ENCODE peak calls at places on chromosomes 4 and X, in six cellular contexts. S is upper lobe of right lung, Q is stomach, O is pancreas, H is neuronal stem cell, Z is lower lobe of right lung. F is an unnamed sample.

GRCh38 chr4:14196141-14196540 is 568.6 kb upstream of the BOD1L1 start:
- DNase-seq in O (peak; percentile 69), Z (peak; percentile 54), H (peak; percentile 52), Q (peak; percentile 61), S (peak; percentile 67), F (no peak)

GRCh38 chr4:130820448-130820847 is 1724.5 kb downstream of the C4orf33 start:
- DNase-seq in H (no peak), Q (no peak), S (no peak), O (no peak), Z (no peak), F (no peak)

GRCh38 chr4:80145739-80146138 is 51.6 kb upstream of the PRDM8 start:
- DNase-seq in Z (no peak), S (no peak), Q (no peak), O (no peak), H (no peak), F (no peak)

GRCh38 chr4:164614999-164615398 is 138.9 kb upstream of the SMIM31 start:
- DNase-seq in Z (no peak), H (no peak), Q (no peak), O (no peak), S (no peak), F (no peak)

GRCh38 chrX:78769356-78769755 is 21.8 kb downstream of the LPAR4 start:
- DNase-seq in Z (no peak), Q (no peak), O (no peak), H (no peak), S (no peak), F (no peak)

GRCh38 chr4:122285285-122285684 is 93.5 kb upstream of the ADAD1 start:
- DNase-seq in Z (no peak), O (no peak), H (no peak), Q (no peak), S (no peak), F (no peak)

GRCh38 chrX:2401590-2402360 is 99.0 kb downstream of the DHRSX start:
- DNase-seq in Q (peak; percentile 57), Z (no peak), S (no peak), H (peak; percentile 83), O (no peak), F (no peak)

GRCh38 chr4:180587379-180587778 is 1655.8 kb upstream of the TENM3 start:
- DNase-seq in O (no peak), Q (no peak), S (no peak), H (no peak), Z (no peak), F (no peak)

GRCh38 chr4:8391071-8391470 is 49.5 kb downstream of the ACOX3 start:
- DNase-seq in O (no peak), Q (no peak), Z (no peak), H (no peak), S (no peak), F (no peak)
- H3K4me1 ChIP-seq in O (no peaks in the 10 kb centered on the region), Q (peaks cover 38% of the 10 kb centered on the region), Z (peaks cover 14% of the 10 kb centered on the region), H (peaks cover 17% of the 10 kb centered on the region), S (peaks cover 17% of the 10 kb centered on the region), F (peaks cover 14% of the 10 kb centered on the region)

DNA sequence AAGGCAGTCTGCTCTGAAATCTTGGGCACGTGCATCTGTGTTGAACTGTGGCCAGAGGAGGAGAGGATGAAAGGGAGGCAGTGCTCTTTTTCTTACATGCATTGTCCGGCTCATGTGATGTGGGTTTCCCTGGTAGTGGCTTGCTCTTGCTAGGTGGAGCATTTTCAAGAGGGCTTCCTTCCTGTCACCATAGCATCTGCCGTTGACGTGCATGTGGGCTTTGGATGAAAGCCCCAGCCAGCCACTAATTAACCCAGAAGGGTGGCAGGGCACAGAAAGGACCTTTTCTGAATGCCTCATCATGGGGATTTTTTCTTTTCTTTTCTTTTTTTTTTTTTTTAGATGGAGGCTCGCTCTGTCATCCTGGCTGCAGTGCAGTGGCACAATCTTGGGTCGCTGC is 121.3 kb downstream of the GPR143 start:
- DNase-seq in S (no peak), O (no peak), Q (no peak), Z (no peak), H (no peak), F (peak; percentile 41)
- H3K4me1 ChIP-seq in S (no peaks in the 10 kb centered on the region), O (no peaks in the 10 kb centered on the region), Q (no peaks in the 10 kb centered on the region), Z (no peaks in the 10 kb centered on the region), H (no peaks in the 10 kb centered on the region), F (no peaks in the 10 kb centered on the region)

GRCh38 chr4:2788101-2788500 is 4.8 kb upstream of the SH3BP2 start:
- DNase-seq in H (no peak), Q (no peak), S (no peak), O (no peak), Z (peak; percentile 29), F (no peak)
- H3K4me1 ChIP-seq in H (peaks cover 3% of the 10 kb centered on the region), Q (peaks cover 61% of the 10 kb centered on the region), S (peaks cover 28% of the 10 kb centered on the region), O (no peaks in the 10 kb centered on the region), Z (peaks cover 50% of the 10 kb centered on the region), F (no peaks in the 10 kb centered on the region)

DNA sequence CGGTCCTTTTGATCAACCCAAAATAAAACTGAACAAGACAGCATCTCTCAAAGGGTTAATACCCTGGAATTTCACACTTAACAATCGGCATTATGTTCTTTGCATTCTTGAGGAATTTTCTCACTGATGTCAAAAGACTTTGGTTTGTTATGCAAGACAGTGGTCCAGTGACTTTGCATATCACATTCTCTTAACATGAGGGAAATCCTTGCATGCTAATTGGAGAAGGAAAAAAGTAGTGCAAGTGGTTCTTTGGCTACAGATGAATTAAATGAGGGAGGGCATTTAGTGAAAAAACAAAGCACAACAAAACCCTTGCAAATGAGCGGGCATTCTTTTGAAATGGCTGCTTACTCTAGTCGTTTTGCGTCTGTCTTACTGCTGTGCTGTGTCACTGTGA is 105.1 kb upstream of the LIMCH1 start:
- DNase-seq in S (no peak), Z (no peak), Q (no peak), H (peak; percentile 75), O (no peak), F (no peak)
- H3K4me1 ChIP-seq in S (peaks cover 68% of the 10 kb centered on the region), Z (peaks cover 76% of the 10 kb centered on the region), Q (peaks cover 20% of the 10 kb centered on the region), H (peaks cover 28% of the 10 kb centered on the region), O (no peaks in the 10 kb centered on the region), F (no peaks in the 10 kb centered on the region)

GRCh38 chr4:8230891-8231290 is 31.8 kb downstream of the SH3TC1 start:
- DNase-seq in Z (no peak), S (no peak), H (no peak), Q (no peak), O (no peak), F (no peak)

GRCh38 chr4:8228319-8229250 is 29.5 kb downstream of the SH3TC1 start:
- DNase-seq in O (peak; percentile 81), Q (peak; percentile 94), S (peak; percentile 92), Z (peak; percentile 90), H (no peak), F (peak; percentile 67)

GRCh38 chr4:8229341-8229975 is 30.4 kb downstream of the SH3TC1 start:
- DNase-seq in Q (no peak), S (no peak), H (no peak), O (no peak), Z (no peak), F (no peak)

GRCh38 chr4:8231551-8232049 is 32.5 kb downstream of the SH3TC1 start:
- DNase-seq in Z (no peak), Q (no peak), H (no peak), O (no peak), S (no peak), F (no peak)

GRCh38 chr4:8230033-8230432 is 30.9 kb downstream of the SH3TC1 start:
- DNase-seq in Q (no peak), S (no peak), O (no peak), Z (no peak), H (no peak), F (no peak)
- H3K4me1 ChIP-seq in Q (peaks cover 45% of the 10 kb centered on the region), S (peaks cover 17% of the 10 kb centered on the region), O (peaks cover 6% of the 10 kb centered on the region), Z (peaks cover 19% of the 10 kb centered on the region), H (peaks cover 14% of the 10 kb centered on the region), F (no peaks in the 10 kb centered on the region)

GRCh38 chrX:130082244-130083106 is 27.8 kb downstream of the ELF4 start:
- DNase-seq in S (peak; percentile 75), H (no peak), Q (peak; percentile 37), Z (peak; percentile 73), O (no peak), F (peak; percentile 41)

GRCh38 chrX:130084651-130085237 is 25.6 kb downstream of the ELF4 start:
- DNase-seq in O (no peak), Q (no peak), S (no peak), Z (no peak), H (no peak), F (no peak)

GRCh38 chrX:130083107-130083490 is 27.2 kb downstream of the ELF4 start:
- DNase-seq in Q (no peak), O (no peak), S (no peak), H (no peak), Z (no peak), F (no peak)

GRCh38 chrX:130085551-130085986 is 24.7 kb downstream of the ELF4 start:
- DNase-seq in Z (no peak), S (no peak), O (no peak), Q (no peak), H (no peak), F (no peak)

GRCh38 chrX:130083656-130084382 is 26.5 kb downstream of the ELF4 start:
- DNase-seq in H (no peak), O (no peak), Q (no peak), S (peak; percentile 65), Z (peak; percentile 65), F (no peak)
- H3K4me1 ChIP-seq in H (peaks cover 2% of the 10 kb centered on the region), O (no peaks in the 10 kb centered on the region), Q (peaks cover 74% of the 10 kb centered on the region), S (no peaks in the 10 kb centered on the region), Z (peaks cover 49% of the 10 kb centered on the region), F (no peaks in the 10 kb centered on the region)

GRCh38 chrX:41090568-41091238 is 5.5 kb downstream of the USP9X start:
- DNase-seq in S (no peak), Z (no peak), O (no peak), H (no peak), Q (no peak), F (no peak)
- H3K4me1 ChIP-seq in S (peaks cover 27% of the 10 kb centered on the region), Z (peaks cover 43% of the 10 kb centered on the region), O (no peaks in the 10 kb centered on the region), H (peaks cover 3% of the 10 kb centered on the region), Q (peaks cover 78% of the 10 kb centered on the region), F (no peaks in the 10 kb centered on the region)

F was measured in uterus.